ENCODE peak calls at places on chromosome X, in four cellular contexts. L is glutamatergic neuron, P is AG04449, K is HFF-Myc. E is an unnamed sample.

GRCh38 chrX:155612312-155613224 is at the start of gene TMLHE:
- DNase-seq in L (peak), P (no peak), K (no peak), E (peak)

GRCh38 chrX:80808160-80808735 is 1.4 kb downstream of the BRWD3 start:
- DNase-seq in L (peak), P (peak), K (no peak), E (peak)

GRCh38 chrX:11944486-11944885 is 186.4 kb downstream of the MSL3 start:
- DNase-seq in L (peak), P (no peak), K (peak), E (peak)

GRCh38 chrX:121479406-121479805 is 432.0 kb downstream of the GLUD2 start:
- DNase-seq in L (no peak), P (no peak), K (no peak), E (no peak)

GRCh38 chrX:106995678-106996077 is 4.3 kb downstream of the MORC4 start:
- DNase-seq in L (no peak), P (no peak), K (no peak), E (no peak)

GRCh38 chrX:27679281-27679680 is 89.1 kb downstream of the DCAF8L2 start:
- DNase-seq in L (no peak), P (no peak), K (no peak), E (no peak)

GRCh38 chrX:107629533-107629909 is 1.2 kb downstream of the PRPS1 start:
- DNase-seq in L (no peak), P (no peak), K (no peak), E (no peak)

GRCh38 chrX:130264573-130264972 is 4.1 kb downstream of the ZNF280C start:
- DNase-seq in L (no peak), P (no peak), K (no peak), E (no peak)

GRCh38 chrX:130108647-130109428 is 1.5 kb downstream of the ELF4 start:
- DNase-seq in L (no peak), P (no peak), K (no peak), E (no peak)

GRCh38 chrX:96685205-96686099 is 810 bp downstream of the DIAPH2 start:
- DNase-seq in L (peak), P (no peak), K (no peak), E (peak)

GRCh38 chrX:154096140-154097002 is 1.1 kb downstream of the MECP2 start:
- DNase-seq in L (no peak), P (no peak), K (no peak), E (peak)

GRCh38 chrX:70268034-70268433 is at the start of gene ARR3:
- DNase-seq in L (no peak), P (no peak), K (no peak), E (no peak)

GRCh38 chrX:64885850-64886249 is 90.4 kb downstream of the ZC4H2 start:
- DNase-seq in L (peak), P (no peak), K (no peak), E (peak)

DNA sequence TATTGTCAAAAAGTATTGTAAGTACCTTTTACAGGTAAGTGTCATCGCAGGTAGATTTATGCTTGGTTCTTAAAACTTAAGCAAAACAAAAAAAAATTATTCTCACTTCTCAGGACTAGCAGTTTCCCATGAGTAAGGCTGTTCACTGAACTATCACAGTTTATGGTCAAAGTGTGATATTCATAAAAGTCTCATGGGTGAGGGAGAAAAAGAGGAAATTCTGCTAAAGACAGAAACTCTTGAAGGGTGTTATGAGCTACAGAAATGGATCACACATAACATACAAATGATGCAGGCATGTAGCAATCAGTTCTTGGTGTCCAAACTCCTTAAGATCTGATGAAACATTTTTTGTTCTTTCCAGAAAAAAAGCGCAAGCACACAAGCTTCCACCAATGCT is 8.5 kb downstream of the RAB9A start:
- DNase-seq in L (no peak), P (no peak), K (no peak), E (no peak)
- TF ChIP-seq CTCF in L (no peak), P (no peak), K (no peak), E (no peak)

GRCh38 chrX:23902419-23902818 is 5.3 kb downstream of the APOO start:
- DNase-seq in L (no peak), P (no peak), K (no peak), E (no peak)
- TF ChIP-seq CTCF in L (peak), P (peak), K (peak), E (peak)

DNA sequence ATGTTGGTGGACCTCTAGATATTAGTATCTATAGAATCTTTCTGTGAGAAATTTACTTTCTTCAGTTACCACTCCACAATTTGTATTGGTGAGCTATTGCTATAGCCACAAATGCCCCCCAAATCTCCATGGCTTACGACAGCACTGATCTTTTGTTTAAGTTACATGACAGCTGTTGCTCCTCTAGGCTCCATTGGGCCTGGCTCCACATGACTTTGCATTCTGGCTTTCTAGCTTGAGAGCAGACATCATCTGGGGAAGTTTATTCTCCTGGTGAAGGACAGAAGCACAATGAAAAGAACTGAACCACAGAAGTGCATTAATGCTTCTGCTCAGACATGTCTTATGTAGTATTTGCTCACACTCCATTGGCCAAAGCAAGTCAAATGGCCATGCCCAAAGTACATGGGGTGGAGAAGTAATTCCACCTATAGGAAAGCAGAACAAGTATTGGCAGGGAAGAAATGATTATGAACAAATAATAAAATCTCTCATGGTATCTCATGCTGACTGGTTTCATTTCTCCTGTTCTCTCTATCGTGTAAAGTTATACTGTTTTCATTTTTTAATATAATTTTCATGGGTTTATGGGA is 126.6 kb upstream of the FAM9C start:
- DNase-seq in L (no peak), P (no peak), K (no peak), E (no peak)
- TF ChIP-seq CTCF in L (no peak), P (no peak), K (no peak), E (no peak)

DNA sequence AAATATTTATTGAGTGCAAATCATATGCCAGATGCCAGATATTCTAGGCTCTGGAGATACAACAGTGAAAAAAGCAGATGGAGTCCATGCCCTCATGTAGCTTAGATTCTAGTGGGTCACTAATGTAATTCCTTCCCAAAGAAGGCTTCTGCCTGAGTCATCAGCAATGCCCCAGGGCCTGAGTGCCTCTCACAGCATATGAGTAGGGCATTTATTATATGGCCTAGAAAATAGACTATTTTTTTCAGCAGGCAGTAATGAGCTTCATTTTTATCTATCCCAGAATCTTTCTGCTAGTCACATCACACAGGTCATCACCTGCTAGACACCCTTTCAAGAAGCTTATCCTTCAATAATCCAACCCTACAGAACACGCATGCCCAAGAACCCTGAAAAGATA is 22.3 kb downstream of the TMEM31 start:
- DNase-seq in L (no peak), P (no peak), K (no peak), E (no peak)
- TF ChIP-seq CTCF in L (no peak), P (no peak), K (no peak), E (no peak)

E was measured in endothelial cell.